ENCODE peak calls at places on chromosomes 4 and X, in four cellular contexts. T is lower lobe of right lung, K is nephron progenitor cell, U is osteocyte. A is an unnamed sample.

GRCh38 chr4:154503598-154503997 is 12.0 kb upstream of the DCHS2 start:
- DNase-seq in T (no peak), K (no peak), U (no peak), A (peak)

GRCh38 chr4:56764775-56765174 is 56.7 kb downstream of the SPINK2 start:
- DNase-seq in K (no peak), U (no peak), T (no peak), A (no peak)

GRCh38 chr4:120870279-120870673 is 52.2 kb downstream of the PRDM5 start:
- DNase-seq in T (no peak), U (no peak), K (no peak), A (peak)

GRCh38 chrX:4379071-4379470 is 665.6 kb upstream of the PRKX start:
- DNase-seq in K (no peak), U (no peak), T (no peak), A (no peak)

GRCh38 chrX:72714471-72714916 is 388 bp upstream of the PHKA1 start:
- DNase-seq in T (peak), U (no peak), K (peak), A (no peak)

GRCh38 chr4:56799291-56799823 is 22.1 kb downstream of the SPINK2 start:
- DNase-seq in T (no peak), U (no peak), K (no peak), A (no peak)

GRCh38 chr4:147440442-147440841 is 40.5 kb upstream of the EDNRA start:
- DNase-seq in U (no peak), T (no peak), K (no peak), A (no peak)

GRCh38 chr4:4859799-4860380 is 425 bp downstream of the MSX1 start:
- DNase-seq in T (no peak), K (no peak), U (no peak), A (no peak)

GRCh38 chr4:89111833-89112563 is 665 bp downstream of the TIGD2 start:
- DNase-seq in K (no peak), U (no peak), T (no peak), A (no peak)

GRCh38 chrX:71846429-71846828 is 64.2 kb upstream of the NHSL2 start:
- DNase-seq in K (no peak), U (no peak), T (no peak), A (no peak)

GRCh38 chr4:65791111-65791806 is 121.0 kb upstream of the EPHA5 start:
- DNase-seq in U (no peak), K (no peak), T (no peak), A (no peak)

GRCh38 chrX:1185556-1185955 is 26.9 kb downstream of the CRLF2 start:
- DNase-seq in U (peak), K (no peak), T (no peak), A (no peak)

GRCh38 chr4:2829933-2830451 is 13.7 kb upstream of the ADD1 start:
- DNase-seq in K (no peak), T (peak), U (no peak), A (no peak)

GRCh38 chr4:3031357-3032064 is 42.8 kb downstream of the HTT-AS start:
- DNase-seq in U (no peak), K (no peak), T (peak), A (no peak)

GRCh38 chr4:1250921-1251772 is 2.2 kb upstream of the CTBP1 start:
- DNase-seq in U (peak), K (no peak), T (peak), A (no peak)

GRCh38 chrX:101482296-101482695 is 3.0 kb upstream of the ARMCX4 start:
- DNase-seq in U (no peak), K (no peak), T (no peak), A (no peak)

GRCh38 chr4:155818639-155819038 is 47.4 kb downstream of the ASIC5 start:
- DNase-seq in K (no peak), T (no peak), U (no peak), A (no peak)

GRCh38 chr4:26179316-26179760 is 141.5 kb upstream of the RBPJ start:
- DNase-seq in K (no peak), U (no peak), T (no peak), A (no peak)